ENCODE peak calls at places on chromosome 11, in four cellular contexts. N is K562, Y is HepG2, Q is HCT116. M is an unnamed sample.

GRCh38 chr11:72712168-72712721 is 38.0 kb upstream of the PDE2A start:
- DNase-seq in N (no peak), Y (no peak), Q (no peak), M (no peak)

GRCh38 chr11:24198458-24198857 is 298.4 kb upstream of the LUZP2 start:
- DNase-seq in N (no peak), Y (no peak), Q (no peak), M (no peak)

GRCh38 chr11:69442807-69443137 is 38.7 kb upstream of the LINC01488 start:
- DNase-seq in N (peak; percentile 66), Y (peak; percentile 80), Q (no peak), M (no peak)

GRCh38 chr11:107563702-107564101 is 1.8 kb downstream of the ALKBH8 start:
- DNase-seq in N (peak; percentile 45), Y (peak; percentile 29), Q (peak; percentile 72), M (peak; percentile 67)

GRCh38 chr11:62881579-62882427 is 1.1 kb downstream of the SLC3A2 start:
- DNase-seq in N (peak; percentile 94), Y (peak; percentile 88), Q (peak; percentile 90), M (peak; percentile 81)

GRCh38 chr11:64854534-64855502 is 10.4 kb upstream of the CDC42BPG start:
- DNase-seq in N (peak; percentile 86), Y (peak; percentile 80), Q (peak; percentile 91), M (peak; percentile 95)

GRCh38 chr11:96102664-96103068 is 178.8 kb upstream of the MTMR2 start:
- DNase-seq in N (no peak), Y (no peak), Q (no peak), M (no peak)

GRCh38 chr11:21411114-21411513 is 741.7 kb downstream of the NELL1 start:
- DNase-seq in N (no peak), Y (peak; percentile 2), Q (no peak), M (no peak)

GRCh38 chr11:23632293-23632692 is 772.0 kb upstream of the CCDC179 start:
- DNase-seq in N (no peak), Y (no peak), Q (no peak), M (no peak)

GRCh38 chr11:11844272-11844671 is 2.5 kb downstream of the USP47 start:
- DNase-seq in N (no peak), Y (no peak), Q (no peak), M (no peak)

GRCh38 chr11:66346476-66347424 is 679 bp downstream of the B4GAT1 start:
- DNase-seq in N (no peak), Y (no peak), Q (no peak), M (no peak)
- TF ChIP-seq REST in N (no peak), Y (no peak), Q (no peak), M (peak; percentile 68)

DNA sequence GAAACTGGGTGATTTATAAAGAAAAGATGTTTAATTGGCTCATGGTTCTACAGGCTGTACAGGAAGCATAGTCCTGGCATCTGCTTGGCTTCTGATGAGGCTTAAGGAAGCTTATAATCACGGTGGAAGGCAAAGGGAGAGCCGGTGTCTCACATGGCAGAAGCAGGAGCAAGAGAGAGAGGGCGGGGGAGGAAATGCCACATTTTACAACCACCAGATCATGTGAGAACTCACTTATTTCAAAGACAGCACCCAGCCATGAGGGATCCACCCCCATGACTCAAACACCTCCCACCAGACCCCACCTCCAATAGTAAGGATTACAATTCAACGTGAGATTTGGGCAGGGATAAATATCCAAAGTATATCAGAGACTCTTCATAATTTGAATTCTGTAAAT is 200.7 kb downstream of the MSANTD4 start:
- DNase-seq in N (no peak), Y (no peak), Q (no peak), M (no peak)
- TF ChIP-seq TCF7L2 in N (no peak), Y (no peak), Q (no peak), M (no peak)

GRCh38 chr11:79335681-79336080 is 105.1 kb downstream of the TENM4 start:
- DNase-seq in N (no peak), Y (no peak), Q (no peak), M (no peak)
- H3K27me3 ChIP-seq in N (no peaks in the 10 kb centered on the region), Y (no peaks in the 10 kb centered on the region), Q (peaks cover 24% of the 10 kb centered on the region), M (no peaks in the 10 kb centered on the region)

DNA sequence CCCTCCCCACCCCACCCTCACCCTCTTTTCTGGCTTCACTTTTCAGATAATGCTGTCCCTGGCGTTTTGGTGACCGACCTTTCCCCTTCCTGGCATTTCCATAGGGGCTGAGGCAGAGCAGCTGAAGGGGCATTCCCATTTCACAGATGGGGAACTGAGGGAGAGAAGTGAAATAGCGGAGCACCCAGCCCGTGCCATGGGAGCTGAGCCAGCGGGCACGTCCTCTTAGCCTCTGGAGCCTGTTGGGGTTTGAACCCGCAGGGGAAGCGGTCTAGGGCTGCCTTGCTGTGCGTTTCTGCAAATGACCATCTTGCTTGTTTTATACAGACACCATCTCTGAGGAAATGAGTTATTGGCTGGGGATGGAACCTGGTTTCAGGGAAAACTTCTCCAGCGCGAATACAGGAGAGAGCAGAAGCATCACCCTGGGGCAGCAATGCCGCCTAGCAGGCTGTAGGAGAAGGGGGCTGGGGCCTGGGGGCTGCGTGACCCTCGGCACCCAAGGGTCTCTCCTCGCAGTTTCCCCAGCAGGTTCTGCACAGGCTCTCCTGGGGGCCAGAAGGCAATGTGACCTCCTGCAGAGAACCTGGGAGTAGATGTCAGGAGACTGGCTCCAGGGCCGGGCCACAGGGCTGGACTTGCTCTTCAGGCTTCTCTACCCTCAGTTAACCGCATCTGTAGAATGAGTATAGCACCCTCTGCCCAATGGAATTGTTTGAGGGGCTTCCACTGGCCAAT is 1.5 kb downstream of the PTPRJ start:
- DNase-seq in N (no peak), Y (no peak), Q (no peak), M (no peak)
- TF ChIP-seq REST in N (no peak), Y (no peak), Q (no peak), M (no peak)

DNA sequence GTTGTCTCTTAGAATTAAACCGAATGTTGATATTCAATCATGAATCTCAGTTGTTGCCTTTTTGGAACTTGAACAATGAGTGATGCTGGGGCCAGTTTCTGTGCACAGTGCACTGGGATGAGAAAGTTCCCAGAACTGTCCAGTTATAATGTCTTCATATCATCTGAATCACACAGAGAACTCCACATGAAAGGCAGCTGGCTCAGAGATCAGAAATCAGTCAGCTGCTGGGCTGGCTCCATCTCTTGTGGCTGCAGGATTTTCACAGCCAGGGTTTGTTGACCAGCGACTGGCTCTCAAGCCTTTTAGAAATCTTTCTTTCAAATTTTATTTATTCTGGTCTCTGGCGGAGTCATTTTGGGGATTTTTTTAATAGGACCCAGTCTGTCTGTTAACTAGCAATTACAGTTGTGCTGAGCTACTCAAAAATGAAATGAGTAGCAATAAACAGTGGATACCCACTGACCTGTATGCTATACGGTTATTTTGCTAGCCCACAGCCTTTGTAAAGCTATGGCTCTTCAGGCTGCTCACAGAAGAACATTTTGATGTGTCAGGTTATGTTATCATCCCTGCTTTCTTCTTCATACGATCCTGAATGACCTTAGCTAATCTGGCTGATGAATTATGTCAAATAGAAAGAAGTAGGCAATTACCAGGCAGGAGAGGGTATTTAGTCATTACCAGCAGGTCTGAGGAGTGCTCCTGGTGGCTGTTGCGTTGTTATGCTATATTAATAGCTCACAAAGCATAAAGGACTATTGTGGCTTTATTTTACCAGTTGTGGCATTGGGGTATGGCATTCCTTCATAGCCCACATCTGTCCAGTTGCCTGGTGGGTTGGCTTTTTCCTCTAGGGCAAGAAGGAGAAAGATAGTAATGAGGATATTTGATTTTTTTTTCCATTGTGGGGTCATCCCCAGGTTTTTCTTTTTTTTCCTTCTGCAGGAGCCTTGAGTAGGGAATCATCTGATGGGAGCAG is 3.6 kb downstream of the FAT3 start:
- DNase-seq in N (no peak), Y (no peak), Q (no peak), M (no peak)
- TF ChIP-seq TCF7L2 in N (no peak), Y (no peak), Q (no peak), M (no peak)

GRCh38 chr11:114232400-114233070 is 63.7 kb upstream of the NNMT start:
- DNase-seq in N (no peak), Y (no peak), Q (no peak), M (no peak)
- H3K27me3 ChIP-seq in N (no peaks in the 10 kb centered on the region), Y (peaks cover 30% of the 10 kb centered on the region), Q (peaks cover 85% of the 10 kb centered on the region), M (peaks cover 43% of the 10 kb centered on the region)